ENCODE peak calls at places on chromosomes 13 and 19, in five cellular contexts. G is kidney epithelial cell, X is Calu3, Y is mesothelial cell of epicardium, M is RWPE1. D is an unnamed sample.

GRCh38 chr19:35291259-35291658 is 702 bp upstream of the MAG start:
- DNase-seq in M (no peak), X (no peak), G (no peak), Y (no peak), D (no peak)

GRCh38 chr19:38455031-38455430 is 21.5 kb downstream of the RYR1 start:
- DNase-seq in M (no peak), G (no peak), X (no peak), Y (no peak), D (peak)

GRCh38 chr19:18202759-18203407 is 959 bp downstream of the RAB3A start:
- DNase-seq in G (no peak), Y (no peak), M (no peak), X (no peak), D (no peak)

GRCh38 chr19:35868172-35868822 is at the start of gene APLP1:
- DNase-seq in G (no peak), M (no peak), X (peak), Y (peak), D (peak)

GRCh38 chr13:19737844-19738557 is 44.7 kb downstream of the PSPC1 start:
- DNase-seq in Y (no peak), X (no peak), M (no peak), G (no peak), D (no peak)

GRCh38 chr19:16497837-16498236 is 1.6 kb downstream of the C19orf44 start:
- DNase-seq in X (no peak), G (no peak), Y (no peak), M (no peak), D (no peak)

GRCh38 chr19:45151821-45152503 is 8.8 kb downstream of the NKPD1 start:
- DNase-seq in Y (no peak), X (no peak), M (no peak), G (no peak), D (no peak)

GRCh38 chr19:19538077-19538764 is at the start of gene CILP2:
- DNase-seq in X (peak), Y (peak), G (no peak), M (peak), D (peak)

GRCh38 chr13:97234236-97234635 is 12.1 kb downstream of the MBNL2 start:
- DNase-seq in X (no peak), G (no peak), Y (no peak), M (no peak), D (no peak)

GRCh38 chr13:114309806-114310410 is 4.4 kb upstream of the CHAMP1 start:
- DNase-seq in X (no peak), G (no peak), Y (no peak), M (no peak), D (no peak)

GRCh38 chr19:7637374-7638256 is 705 bp downstream of the STXBP2 start:
- DNase-seq in M (peak), Y (no peak), X (peak), G (no peak), D (no peak)

GRCh38 chr19:53989600-53990533 is 1.6 kb upstream of the CACNG6 start:
- DNase-seq in X (peak), G (no peak), M (no peak), Y (no peak), D (no peak)

GRCh38 chr19:24002256-24002945 is 84.6 kb upstream of the ZNF254 start:
- DNase-seq in Y (no peak), X (no peak), G (no peak), M (no peak), D (no peak)

GRCh38 chr19:38841787-38842438 is 7.9 kb downstream of the HNRNPL start:
- DNase-seq in Y (no peak), X (no peak), M (no peak), G (no peak), D (no peak)

GRCh38 chr19:31220540-31220939 is 128.7 kb downstream of the TSHZ3 start:
- DNase-seq in Y (no peak), M (no peak), X (no peak), G (no peak), D (no peak)

GRCh38 chr13:41494202-41494601 is 36.9 kb downstream of the RGCC start:
- DNase-seq in X (no peak), M (no peak), G (no peak), Y (no peak), D (no peak)

GRCh38 chr13:71864981-71865857 is 1.8 kb downstream of the DACH1 start:
- DNase-seq in X (peak), G (no peak), Y (peak), M (no peak), D (peak)

GRCh38 chr13:108155185-108156106 is 59.9 kb downstream of the LIG4 start:
- DNase-seq in M (peak), X (peak), Y (peak), G (no peak), D (peak)

GRCh38 chr19:33391631-33392249 is 18.2 kb downstream of the CEBPG start:
- DNase-seq in X (no peak), M (no peak), Y (no peak), G (no peak), D (no peak)

GRCh38 chr19:5891938-5892771 is 11.4 kb downstream of the NDUFA11 start:
- DNase-seq in X (peak), M (no peak), G (no peak), Y (no peak), D (peak)

GRCh38 chr13:37175996-37176395 is 70.5 kb upstream of the CSNK1A1L start:
- DNase-seq in Y (no peak), X (no peak), M (no peak), G (no peak), D (no peak)

GRCh38 chr19:58514564-58515020 is 2.8 kb upstream of the SLC27A5 start:
- DNase-seq in X (no peak), M (no peak), Y (no peak), G (no peak), D (no peak)

GRCh38 chr19:33477781-33478180 is 43.8 kb downstream of the PEPD start:
- DNase-seq in X (no peak), M (no peak), Y (no peak), G (no peak), D (no peak)

GRCh38 chr13:45207319-45207718 is 6.5 kb upstream of the KCTD4 start:
- DNase-seq in Y (no peak), M (no peak), G (no peak), X (no peak), D (no peak)

GRCh38 chr13:98368019-98368418 is 190.9 kb upstream of the RNF113B start:
- DNase-seq in Y (no peak), M (no peak), G (peak), X (no peak), D (no peak)

DNA sequence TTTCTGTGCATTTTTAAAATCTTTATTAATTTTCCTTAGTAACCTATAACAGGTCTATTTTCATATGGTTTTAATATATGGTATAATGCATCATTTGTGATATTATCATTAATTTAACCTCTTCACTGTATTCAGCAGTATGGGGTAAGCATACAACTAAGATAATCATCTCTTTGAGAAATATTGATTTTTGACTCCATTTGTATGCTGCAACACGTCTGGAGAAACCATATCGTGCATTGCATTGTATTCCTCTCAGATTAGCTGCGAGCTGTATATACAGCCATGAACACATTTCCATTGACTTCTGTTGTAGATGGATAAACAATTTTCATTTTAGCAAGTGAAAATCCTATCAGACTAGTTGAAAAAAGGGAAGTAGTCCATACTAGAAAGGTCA is 2275.8 kb upstream of the PCDH20 start:
- DNase-seq in M (no peak), G (no peak), X (no peak), Y (no peak), D (no peak)
- TF ChIP-seq CTCF in M (no peak), G (no peak), X (no peak), Y (no peak), D (no peak)

GRCh38 chr13:31947105-31947504 is 84.5 kb upstream of the FRY start:
- DNase-seq in M (no peak), G (no peak), X (no peak), Y (no peak), D (no peak)
- TF ChIP-seq CTCF in M (no peak), G (peak), X (no peak), Y (no peak), D (no peak)

GRCh38 chr13:50644081-50644871 is 199.2 kb downstream of the DLEU7 start:
- DNase-seq in G (no peak), M (peak), X (no peak), Y (no peak), D (no peak)
- TF ChIP-seq CTCF in G (no peak), M (no peak), X (no peak), Y (no peak), D (no peak)

GRCh38 chr13:24648271-24648670 is 31.9 kb upstream of the ATP12A start:
- DNase-seq in M (no peak), G (no peak), X (no peak), Y (no peak), D (no peak)

GRCh38 chr13:24648983-24649684 is 31.1 kb upstream of the ATP12A start:
- DNase-seq in G (no peak), Y (no peak), X (no peak), M (no peak), D (no peak)

GRCh38 chr13:24651718-24652345 is 28.4 kb upstream of the ATP12A start:
- DNase-seq in M (no peak), Y (no peak), G (no peak), X (peak), D (no peak)

GRCh38 chr13:24649685-24650038 is 30.5 kb upstream of the ATP12A start:
- DNase-seq in G (no peak), M (no peak), Y (no peak), X (no peak), D (no peak)

GRCh38 chr13:24650157-24650556 is 30.1 kb upstream of the ATP12A start:
- DNase-seq in Y (no peak), G (no peak), X (no peak), M (no peak), D (no peak)
- TF ChIP-seq CTCF in Y (no peak), G (no peak), X (no peak), M (no peak), D (no peak)

GRCh38 chr13:110509478-110509926 is 52.0 kb downstream of the RAB20 start:
- DNase-seq in M (no peak), Y (no peak), X (no peak), G (no peak), D (no peak)

GRCh38 chr13:110505594-110505993 is 55.9 kb downstream of the RAB20 start:
- DNase-seq in M (no peak), X (no peak), Y (no peak), G (no peak), D (no peak)

GRCh38 chr13:110506396-110506795 is 55.1 kb downstream of the RAB20 start:
- DNase-seq in X (no peak), Y (no peak), G (no peak), M (no peak), D (no peak)

GRCh38 chr13:110506859-110507566 is 54.5 kb downstream of the RAB20 start:
- DNase-seq in X (peak), M (peak), Y (no peak), G (no peak), D (no peak)

DNA sequence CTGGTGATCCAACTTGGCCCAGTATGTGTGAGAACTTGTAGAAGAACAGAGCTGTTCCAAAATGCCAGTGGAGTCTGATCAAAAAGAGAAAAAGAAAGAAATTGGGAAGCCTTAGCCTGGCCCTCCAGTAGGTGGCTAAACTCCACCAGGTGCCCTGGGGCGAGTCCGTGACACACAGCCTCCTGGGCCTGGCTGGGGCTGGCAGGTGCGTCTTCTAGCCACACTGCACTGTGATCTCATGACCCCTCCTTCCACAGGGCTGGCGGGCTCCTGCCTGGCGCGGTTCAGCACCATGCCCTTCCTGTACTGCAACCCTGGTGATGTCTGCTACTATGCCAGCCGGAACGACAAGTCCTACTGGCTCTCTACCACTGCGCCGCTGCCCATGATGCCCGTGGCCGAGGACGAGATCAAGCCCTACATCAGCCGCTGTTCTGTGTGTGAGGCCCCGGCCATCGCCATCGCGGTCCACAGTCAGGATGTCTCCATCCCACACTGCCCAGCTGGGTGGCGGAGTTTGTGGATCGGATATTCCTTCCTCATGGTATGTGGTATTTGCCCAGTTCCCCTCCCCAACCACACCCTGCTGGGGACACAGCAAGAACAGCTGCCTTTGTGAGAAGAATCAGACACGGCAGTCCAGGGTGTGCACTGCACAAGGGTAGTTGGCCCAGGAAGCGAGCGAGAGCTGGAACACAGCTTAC is 53.7 kb downstream of the RAB20 start:
- DNase-seq in M (peak), X (peak), G (no peak), Y (no peak), D (no peak)
- TF ChIP-seq CTCF in M (no peak), X (peak), G (no peak), Y (no peak), D (no peak)